ENCODE peak calls at places on chromosomes 16 and 17, in ten cellular contexts. K, N, R, W, L, V, A, B, U and C are unnamed samples.

GRCh38 chr17:1379208-1379929 is 20.7 kb downstream of the YWHAE start:
- DNase-seq in K (no peak), N (no peak), R (no peak), W (no peak), L (no peak), V (no peak), A (no peak), B (no peak), U (no peak), C (no peak)

GRCh38 chr17:6323626-6324356 is 111.1 kb downstream of the AIPL1 start:
- DNase-seq in K (peak; percentile 63), N (no peak), R (no peak), W (no peak), L (no peak), V (peak; percentile 8), A (peak; percentile 81), B (no peak), U (no peak), C (no peak)

GRCh38 chr17:34997355-34997862 is 17.1 kb downstream of the LIG3 start:
- DNase-seq in K (peak; percentile 89), N (no peak), R (no peak), W (peak; percentile 87), L (peak; percentile 90), V (no peak), A (no peak), B (peak; percentile 94), U (no peak), C (peak; percentile 58)

GRCh38 chr17:47821424-47822379 is at the start of gene OSBPL7:
- DNase-seq in K (peak; percentile 52), N (peak; percentile 74), R (peak; percentile 81), W (peak; percentile 87), L (peak; percentile 91), V (peak; percentile 70), A (peak; percentile 92), B (peak; percentile 61), U (no peak), C (peak; percentile 98)

GRCh38 chr17:62804025-62804424 is 4.1 kb downstream of the MARCHF10 start:
- DNase-seq in K (no peak), N (no peak), R (no peak), W (no peak), L (no peak), V (no peak), A (peak; percentile 19), B (no peak), U (no peak), C (no peak)

GRCh38 chr17:43430936-43431649 is 32.3 kb downstream of the ARL4D start:
- DNase-seq in K (no peak), N (no peak), R (peak; percentile 41), W (no peak), L (no peak), V (no peak), A (no peak), B (no peak), U (no peak), C (no peak)

GRCh38 chr17:33929181-33929724 is 325.8 kb upstream of the CCL2 start:
- DNase-seq in K (no peak), N (no peak), R (no peak), W (no peak), L (no peak), V (no peak), A (peak; percentile 77), B (no peak), U (no peak), C (no peak)

GRCh38 chr17:53633856-53634255 is 188.9 kb upstream of the KIF2B start:
- DNase-seq in K (no peak), N (no peak), R (no peak), W (no peak), L (no peak), V (no peak), A (no peak), B (no peak), U (no peak), C (no peak)

GRCh38 chr17:3534881-3535252 is 22.7 kb downstream of the TRPV3 start:
- DNase-seq in K (peak; percentile 74), N (peak; percentile 54), R (no peak), W (peak; percentile 10), L (peak; percentile 20), V (no peak), A (peak; percentile 90), B (no peak), U (no peak), C (peak; percentile 87)

GRCh38 chr17:44522883-44523671 is 19.9 kb upstream of the GPATCH8 start:
- DNase-seq in K (peak; percentile 88), N (peak; percentile 84), R (peak; percentile 62), W (peak; percentile 61), L (peak; percentile 44), V (peak; percentile 41), A (peak; percentile 92), B (peak; percentile 30), U (no peak), C (peak; percentile 97)

GRCh38 chr17:60908324-60908723 is 230.7 kb downstream of the BCAS3 start:
- DNase-seq in K (no peak), N (no peak), R (no peak), W (no peak), L (no peak), V (no peak), A (no peak), B (no peak), U (no peak), C (no peak)

GRCh38 chr17:80220709-80221215 is 535 bp downstream of the SLC26A11 start:
- DNase-seq in K (peak; percentile 45), N (peak; percentile 46), R (no peak), W (no peak), L (no peak), V (no peak), A (no peak), B (peak; percentile 20), U (no peak), C (peak; percentile 89)

GRCh38 chr16:75224683-75225082 is 5.9 kb downstream of the CTRB1 start:
- DNase-seq in K (no peak), N (no peak), R (no peak), W (no peak), L (no peak), V (no peak), A (peak; percentile 29), B (no peak), U (no peak), C (no peak)
- H3K4me1 ChIP-seq in K (peaks cover 3% of the 10 kb centered on the region), N (no peaks in the 10 kb centered on the region), R (no peaks in the 10 kb centered on the region), W (no peaks in the 10 kb centered on the region), L (no peaks in the 10 kb centered on the region), V (no peaks in the 10 kb centered on the region), A (no peaks in the 10 kb centered on the region), B (no peaks in the 10 kb centered on the region), U (no peaks in the 10 kb centered on the region), C (no peaks in the 10 kb centered on the region)

GRCh38 chr16:75304521-75305363 is 53.3 kb upstream of the BCAR1 start:
- DNase-seq in K (peak; percentile 69), N (peak; percentile 23), R (peak; percentile 34), W (peak; percentile 89), L (peak; percentile 96), V (peak; percentile 91), A (no peak), B (no peak), U (no peak), C (peak; percentile 85)
- TF ChIP-seq CTCF in K (no peak), N (no peak), R (no peak), W (peak; percentile 6), L (no peak), V (no peak), A (no peak), B (no peak), U (no peak), C (peak; percentile 13)

DNA sequence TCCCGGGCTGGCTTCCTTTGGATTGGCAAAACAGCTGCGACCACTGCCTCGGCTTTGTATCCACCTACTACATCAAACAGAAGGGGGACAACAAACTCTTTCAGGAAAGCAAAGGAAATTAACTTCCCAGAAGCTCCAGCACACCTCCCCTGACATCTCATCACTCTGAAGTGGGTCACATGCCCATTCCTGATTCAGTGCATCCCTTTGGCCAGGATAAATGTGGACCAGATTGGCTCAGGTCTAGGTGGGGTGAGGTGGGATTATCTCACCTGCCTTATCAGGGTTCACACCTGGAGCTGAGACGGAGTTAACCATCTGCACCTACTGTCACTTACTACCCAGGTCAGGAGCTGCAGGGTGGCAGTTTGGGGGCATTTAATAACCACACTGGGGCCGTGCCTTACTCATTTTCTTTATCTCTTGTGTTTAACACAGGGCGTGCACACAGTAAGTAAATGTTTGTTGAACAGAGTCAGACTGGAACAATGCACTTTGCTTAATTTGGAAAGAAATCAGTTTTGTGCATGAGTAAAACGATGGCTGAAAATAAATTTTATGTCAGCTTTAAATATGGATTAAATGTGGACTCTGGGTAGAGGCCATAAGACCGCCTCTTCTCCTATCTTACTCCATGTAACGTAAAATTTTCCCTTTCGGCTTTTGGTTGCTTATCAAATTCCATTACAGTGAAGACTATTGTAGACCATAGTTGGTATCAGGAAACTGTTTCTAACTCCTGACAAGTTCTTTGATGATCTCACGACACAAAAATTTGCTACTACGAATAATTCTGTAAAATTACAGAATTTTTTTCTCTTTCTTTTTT is 36.0 kb downstream of the IQCK start:
- DNase-seq in K (no peak), N (peak; percentile 15), R (peak; percentile 49), W (peak; percentile 83), L (peak; percentile 93), V (no peak), A (no peak), B (peak; percentile 28), U (no peak), C (peak; percentile 74)
- H3K4me1 ChIP-seq in K (peaks cover 18% of the 10 kb centered on the region), N (peaks cover 31% of the 10 kb centered on the region), R (peaks cover 58% of the 10 kb centered on the region), W (peaks cover 12% of the 10 kb centered on the region), L (no peaks in the 10 kb centered on the region), V (peaks cover 19% of the 10 kb centered on the region), A (no peaks in the 10 kb centered on the region), B (peaks cover 3% of the 10 kb centered on the region), U (no peaks in the 10 kb centered on the region), C (peaks cover 12% of the 10 kb centered on the region)

DNA sequence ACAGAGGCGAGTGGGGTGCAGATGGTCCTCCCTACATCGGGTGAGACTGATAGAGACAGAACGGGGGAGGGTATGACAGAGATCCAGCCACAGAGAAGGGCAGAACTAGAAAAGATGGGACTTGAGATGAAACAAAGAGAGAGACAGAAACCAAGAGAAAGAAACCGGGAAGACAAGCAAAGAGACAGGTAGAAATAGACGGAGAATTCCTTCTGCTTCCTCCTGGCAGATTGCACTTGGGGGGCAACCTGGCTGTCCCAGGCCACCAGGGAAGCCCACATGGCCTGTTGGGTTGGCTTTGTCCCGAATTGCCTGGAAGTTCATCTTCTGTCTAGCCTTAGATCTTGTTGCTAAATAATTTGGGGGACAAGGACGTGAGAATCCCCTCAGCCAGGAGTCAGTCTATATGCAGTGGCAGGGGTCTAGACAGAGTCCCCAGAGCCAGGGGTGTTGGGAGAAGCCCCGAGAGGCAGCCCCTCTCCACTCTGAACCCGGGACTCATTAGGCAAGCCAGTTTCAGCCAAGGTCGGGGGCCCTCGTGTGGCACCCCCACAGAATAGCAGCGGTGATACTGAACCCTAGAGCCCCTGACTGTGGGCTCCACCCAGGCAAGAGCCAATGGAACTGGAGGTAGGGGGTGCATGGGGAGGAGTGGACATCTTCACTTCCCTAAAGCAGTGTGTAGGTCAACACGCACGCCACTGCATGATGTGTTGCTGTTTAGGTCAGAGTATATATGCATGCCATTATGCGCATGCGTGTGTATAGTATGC is 626 bp upstream of the TSPOAP1 start:
- DNase-seq in K (no peak), N (no peak), R (no peak), W (no peak), L (no peak), V (no peak), A (no peak), B (no peak), U (no peak), C (peak; percentile 92)
- TF ChIP-seq CTCF in K (no peak), N (peak; percentile 36), R (no peak), W (peak; percentile 25), L (peak; percentile 28), V (peak; percentile 18), A (peak; percentile 50), B (peak; percentile 17), U (no peak), C (peak; percentile 27)